ENCODE peak calls at places on chromosome 20, in ten cellular contexts. K, H, P, R, M, W, Z, E, L and A are unnamed samples.

GRCh38 chr20:51749674-51750036 is 18.5 kb downstream of the ATP9A start:
- DNase-seq in H (no peak), W (peak), L (no peak), M (no peak), P (peak), K (no peak), R (peak), Z (no peak), E (no peak), A (peak)

GRCh38 chr20:10093087-10093591 is 58.4 kb downstream of the ANKEF1 start:
- DNase-seq in R (peak), K (no peak), W (peak), E (no peak), P (no peak), Z (no peak), H (peak), M (no peak), L (no peak), A (peak)

GRCh38 chr20:45878076-45878731 is 2.8 kb upstream of the ZSWIM1 start:
- DNase-seq in W (no peak), R (no peak), P (no peak), E (no peak), H (no peak), L (no peak), M (no peak), K (no peak), Z (no peak), A (no peak)

GRCh38 chr20:46330072-46330763 is 21.9 kb upstream of the CDH22 start:
- DNase-seq in R (no peak), H (no peak), K (no peak), P (no peak), M (no peak), Z (no peak), E (no peak), L (no peak), W (no peak), A (no peak)

GRCh38 chr20:21555470-21556120 is 41.7 kb upstream of the NKX2-2 start:
- DNase-seq in W (no peak), P (no peak), H (no peak), L (no peak), R (no peak), M (no peak), Z (no peak), E (no peak), K (no peak), A (no peak)

GRCh38 chr20:63232235-63233060 is 3.3 kb upstream of the BIRC7 start:
- DNase-seq in E (no peak), M (no peak), H (no peak), Z (no peak), L (no peak), P (no peak), R (peak), W (peak), K (no peak), A (peak)

GRCh38 chr20:58547527-58548475 is 32.6 kb upstream of the APCDD1L start:
- DNase-seq in Z (no peak), W (no peak), M (no peak), E (no peak), K (no peak), H (no peak), L (no peak), R (peak), P (no peak), A (no peak)

GRCh38 chr20:33851842-33852466 is 40.8 kb downstream of the CHMP4B start:
- DNase-seq in P (no peak), L (no peak), H (no peak), Z (no peak), R (no peak), W (no peak), M (no peak), E (no peak), K (no peak), A (no peak)

GRCh38 chr20:35232575-35232974 is 6.1 kb downstream of the MMP24 start:
- DNase-seq in P (no peak), K (no peak), E (no peak), Z (no peak), W (peak), R (peak), H (no peak), L (no peak), M (no peak), A (peak)

GRCh38 chr20:33005132-33005566 is 916 bp upstream of the SUN5 start:
- DNase-seq in M (no peak), K (no peak), W (peak), E (no peak), Z (no peak), L (no peak), R (peak), P (no peak), H (no peak), A (peak)

GRCh38 chr20:56779452-56780143 is 150.5 kb downstream of the TFAP2C start:
- DNase-seq in R (no peak), H (no peak), K (no peak), L (no peak), W (no peak), Z (no peak), E (no peak), P (no peak), M (no peak), A (no peak)

GRCh38 chr20:21682576-21682975 is 22.9 kb upstream of the PAX1 start:
- DNase-seq in E (no peak), R (no peak), P (no peak), W (no peak), K (no peak), Z (no peak), H (no peak), L (no peak), M (no peak), A (no peak)

GRCh38 chr20:7836076-7836475 is 104.2 kb downstream of the HAO1 start:
- DNase-seq in K (no peak), P (no peak), W (no peak), M (no peak), H (no peak), Z (no peak), E (no peak), R (no peak), L (no peak), A (no peak)